ENCODE peak calls at places on chromosome 5, in nine cellular contexts. R, Y, K, T, M, J, I, O and B are unnamed samples.

GRCh38 chr5:170218730-170219129 is 14.1 kb upstream of the C5orf58 start:
- DNase-seq in Y (no peak), K (no peak), J (no peak), O (no peak), I (no peak), R (no peak), T (no peak), M (no peak), B (no peak)

GRCh38 chr5:151694035-151694485 is 7.3 kb upstream of the SPARC start:
- DNase-seq in O (no peak), R (no peak), I (no peak), M (no peak), K (no peak), J (no peak), T (no peak), Y (no peak), B (no peak)

GRCh38 chr5:127870914-127871313 is 167.7 kb downstream of the CCDC192 start:
- DNase-seq in T (no peak), I (no peak), M (peak), O (no peak), J (peak), K (no peak), Y (no peak), R (no peak), B (no peak)

GRCh38 chr5:74516217-74516636 is 124.3 kb downstream of the ENC1 start:
- DNase-seq in Y (no peak), J (no peak), K (no peak), O (no peak), T (no peak), I (no peak), M (no peak), R (no peak), B (no peak)

GRCh38 chr5:90802695-90803317 is 244.2 kb downstream of the ADGRV1 start:
- DNase-seq in T (no peak), R (no peak), Y (peak), O (peak), I (no peak), K (no peak), M (peak), J (peak), B (no peak)

GRCh38 chr5:137997726-137998213 is 35.1 kb downstream of the FAM13B start:
- DNase-seq in T (peak), Y (no peak), K (no peak), I (no peak), M (no peak), O (no peak), J (no peak), R (no peak), B (no peak)

GRCh38 chr5:102498271-102499034 is at the start of gene SLCO6A1:
- DNase-seq in T (no peak), R (no peak), I (no peak), J (no peak), K (no peak), Y (no peak), M (no peak), O (no peak), B (no peak)

GRCh38 chr5:7251127-7251526 is 144.8 kb upstream of the ADCY2 start:
- DNase-seq in T (no peak), K (no peak), O (no peak), J (no peak), Y (no peak), I (no peak), M (no peak), R (no peak), B (no peak)

GRCh38 chr5:98454904-98455303 is 318.6 kb upstream of the RGMB start:
- DNase-seq in M (no peak), K (no peak), I (no peak), R (no peak), Y (no peak), T (no peak), O (no peak), J (peak), B (peak)

GRCh38 chr5:142945845-142946244 is 175.7 kb downstream of the ARHGAP26 start:
- DNase-seq in M (no peak), J (no peak), Y (no peak), I (no peak), O (no peak), K (no peak), R (no peak), T (no peak), B (no peak)

GRCh38 chr5:1128977-1129724 is 17.3 kb upstream of the SLC12A7 start:
- DNase-seq in J (no peak), K (no peak), T (no peak), M (no peak), I (no peak), R (no peak), Y (no peak), O (no peak), B (no peak)

GRCh38 chr5:675876-676698 is 17.1 kb downstream of the TPPP start:
- DNase-seq in I (no peak), J (no peak), R (no peak), O (no peak), K (peak), T (no peak), Y (no peak), M (no peak), B (no peak)

GRCh38 chr5:14513266-14513665 is 68.3 kb upstream of the OTULINL start:
- DNase-seq in I (no peak), M (no peak), K (no peak), R (no peak), O (peak), J (no peak), Y (no peak), T (no peak), B (no peak)

GRCh38 chr5:96807099-96807654 is 568 bp downstream of the ERAP1 start:
- DNase-seq in K (no peak), I (no peak), J (peak), M (peak), R (no peak), Y (peak), O (peak), T (peak), B (no peak)

GRCh38 chr5:89156226-89156625 is 273.2 kb upstream of the MEF2C start:
- DNase-seq in R (no peak), O (no peak), J (no peak), M (no peak), T (no peak), Y (no peak), K (no peak), I (no peak), B (no peak)

GRCh38 chr5:74471875-74472274 is 168.7 kb downstream of the ENC1 start:
- DNase-seq in O (no peak), R (no peak), M (no peak), K (no peak), Y (no peak), J (no peak), I (no peak), T (no peak), B (no peak)

GRCh38 chr5:144979516-144980264 is 809.0 kb downstream of the KCTD16 start:
- DNase-seq in M (no peak), K (no peak), I (no peak), J (no peak), R (no peak), O (no peak), Y (no peak), T (no peak), B (no peak)

GRCh38 chr5:87150630-87151029 is 117.1 kb upstream of the RASA1 start:
- DNase-seq in K (no peak), Y (no peak), I (no peak), O (no peak), T (no peak), J (no peak), R (no peak), M (no peak), B (no peak)

GRCh38 chr5:16666140-16666860 is 49.5 kb upstream of the RETREG1 start:
- DNase-seq in T (no peak), I (no peak), J (no peak), K (no peak), R (no peak), Y (no peak), O (no peak), M (peak), B (no peak)

GRCh38 chr5:155004138-155004744 is 9.3 kb upstream of the KIF4B start:
- DNase-seq in Y (peak), K (peak), J (no peak), T (peak), O (no peak), R (no peak), M (no peak), I (no peak), B (no peak)

GRCh38 chr5:17436766-17437221 is 61.2 kb upstream of the TAF11L2 start:
- DNase-seq in O (no peak), Y (no peak), K (no peak), T (no peak), J (no peak), I (no peak), M (no peak), R (no peak), B (no peak)

GRCh38 chr5:124650960-124651662 is 95.3 kb downstream of the ZNF608 start:
- DNase-seq in Y (no peak), J (no peak), M (no peak), K (no peak), I (no peak), R (no peak), T (no peak), O (no peak), B (peak)

GRCh38 chr5:83022334-83022733 is 54.9 kb downstream of the TMEM167A start:
- DNase-seq in T (no peak), O (no peak), I (no peak), R (no peak), M (no peak), Y (no peak), K (no peak), J (no peak), B (no peak)

GRCh38 chr5:93585753-93586385 is 2.8 kb downstream of the NR2F1 start:
- DNase-seq in R (no peak), I (no peak), K (no peak), T (no peak), M (peak), O (no peak), Y (no peak), J (no peak), B (no peak)

GRCh38 chr5:43658499-43658898 is 55.5 kb downstream of the NNT start:
- DNase-seq in T (no peak), O (no peak), I (no peak), R (no peak), Y (no peak), J (peak), K (no peak), M (no peak), B (peak)

GRCh38 chr5:78467744-78468357 is 107.4 kb downstream of the SCAMP1 start:
- DNase-seq in Y (no peak), K (no peak), M (no peak), I (no peak), O (peak), J (peak), T (no peak), R (no peak), B (peak)

GRCh38 chr5:53944981-53945380 is 365.4 kb downstream of the ARL15 start:
- DNase-seq in Y (no peak), R (no peak), O (no peak), I (no peak), M (no peak), K (no peak), T (no peak), J (no peak), B (no peak)

GRCh38 chr5:110099562-110099961 is 409.8 kb downstream of the MAN2A1 start:
- DNase-seq in O (no peak), I (no peak), J (no peak), T (no peak), Y (no peak), M (no peak), R (no peak), K (no peak), B (no peak)